ENCODE peak calls at places on chromosome 5, in four cellular contexts. X, J, O and Q are unnamed samples.

GRCh38 chr5:172048539-172049101 is 42.2 kb upstream of the FBXW11 start:
- DNase-seq in O (peak), X (no peak), J (no peak), Q (no peak)

GRCh38 chr5:81269751-81270686 is 31.4 kb upstream of the ZCCHC9 start:
- DNase-seq in X (no peak), O (no peak), J (no peak), Q (no peak)

GRCh38 chr5:14147210-14147609 is 4.1 kb downstream of the TRIO start:
- DNase-seq in O (no peak), X (no peak), J (no peak), Q (no peak)

GRCh38 chr5:171629221-171630005 is 156.2 kb upstream of the SMIM23 start:
- DNase-seq in O (no peak), J (no peak), X (no peak), Q (no peak)

GRCh38 chr5:40877371-40877988 is 31.8 kb upstream of the C7 start:
- DNase-seq in J (no peak), X (peak), O (no peak), Q (no peak)

GRCh38 chr5:113114559-113114958 is 138.0 kb downstream of the DCP2 start:
- DNase-seq in O (no peak), J (no peak), X (no peak), Q (no peak)

GRCh38 chr5:146962801-146963355 is 84.3 kb upstream of the PPP2R2B start:
- DNase-seq in O (peak), J (no peak), X (no peak), Q (peak)

GRCh38 chr5:142845402-142845901 is 75.3 kb downstream of the ARHGAP26 start:
- DNase-seq in X (no peak), O (no peak), J (no peak), Q (no peak)

GRCh38 chr5:1681955-1682354 is 117.7 kb downstream of the MRPL36 start:
- DNase-seq in X (no peak), J (no peak), O (no peak), Q (no peak)

GRCh38 chr5:138303365-138303764 is 28.2 kb downstream of the CDC25C start:
- DNase-seq in O (peak), X (no peak), J (no peak), Q (no peak)

GRCh38 chr5:31853398-31854135 is 214.6 kb downstream of the PDZD2 start:
- DNase-seq in O (no peak), X (no peak), J (no peak), Q (no peak)

GRCh38 chr5:56983593-56984361 is 31.9 kb upstream of the MIER3 start:
- DNase-seq in O (peak), J (no peak), X (no peak), Q (no peak)

GRCh38 chr5:135019314-135019713 is 14.7 kb downstream of the PITX1 start:
- DNase-seq in J (no peak), X (no peak), O (no peak), Q (no peak)

GRCh38 chr5:143016777-143017374 is 246.7 kb downstream of the ARHGAP26 start:
- DNase-seq in J (no peak), X (peak), O (peak), Q (peak)

GRCh38 chr5:50889790-50890189 is 223.4 kb downstream of the PARP8 start:
- DNase-seq in X (no peak), O (peak), J (no peak), Q (no peak)

GRCh38 chr5:66554211-66554610 is 42.0 kb upstream of the MAST4 start:
- DNase-seq in J (no peak), X (peak), O (no peak), Q (no peak)